ENCODE peak calls at places on chromosomes 16 and 17, in six cellular contexts. E is hypothalamus, W is GM04504, S is smooth muscle cell of the brain vasculature, O is heart right ventricle, M is RCC 7860. P is an unnamed sample.

GRCh38 chr17:64002658-64003525 is 4.7 kb downstream of the PRR29 start:
- DNase-seq in E (no peak), W (no peak), S (no peak), O (no peak), M (no peak), P (peak)

GRCh38 chr16:3459401-3460090 is 16.1 kb downstream of the NAA60 start:
- DNase-seq in E (no peak), W (no peak), S (no peak), O (no peak), M (no peak), P (no peak)

GRCh38 chr17:8581002-8581658 is 49.4 kb downstream of the MYH10 start:
- DNase-seq in E (no peak), W (no peak), S (no peak), O (no peak), M (no peak), P (no peak)

GRCh38 chr17:58049533-58049932 is 33.7 kb upstream of the DYNLL2 start:
- DNase-seq in E (no peak), W (no peak), S (no peak), O (no peak), M (no peak), P (no peak)

GRCh38 chr17:14295676-14296075 is 5.2 kb upstream of the HS3ST3B1 start:
- DNase-seq in E (no peak), W (no peak), S (no peak), O (no peak), M (no peak), P (no peak)

GRCh38 chr16:88274847-88275246 is 107.9 kb upstream of the ZNF469 start:
- DNase-seq in E (no peak), W (no peak), S (no peak), O (no peak), M (no peak), P (no peak)

GRCh38 chr16:28202147-28202746 is 9.5 kb downstream of the XPO6 start:
- DNase-seq in E (no peak), W (no peak), S (no peak), O (no peak), M (no peak), P (no peak)

GRCh38 chr16:10552998-10553491 is 27.4 kb downstream of the EMP2 start:
- DNase-seq in E (no peak), W (no peak), S (no peak), O (peak), M (no peak), P (peak)

GRCh38 chr17:63042443-63042842 is 76.4 kb downstream of the TANC2 start:
- DNase-seq in E (no peak), W (no peak), S (no peak), O (no peak), M (no peak), P (no peak)

GRCh38 chr17:81008140-81008539 is 16.5 kb downstream of the CHMP6 start:
- DNase-seq in E (no peak), W (no peak), S (no peak), O (no peak), M (no peak), P (no peak)

GRCh38 chr17:61454095-61454931 is 2.1 kb downstream of the TBX4 start:
- DNase-seq in E (no peak), W (no peak), S (no peak), O (no peak), M (no peak), P (peak)

GRCh38 chr17:143785-144281 is 6.5 kb downstream of the SCGB1C2 start:
- DNase-seq in E (peak), W (peak), S (peak), O (peak), M (peak), P (peak)

GRCh38 chr17:76969598-76970172 is 101.5 kb downstream of the MGAT5B start:
- DNase-seq in E (no peak), W (no peak), S (no peak), O (no peak), M (no peak), P (no peak)

GRCh38 chr16:20084624-20085226 is 11.0 kb upstream of the GPR139 start:
- DNase-seq in E (no peak), W (no peak), S (no peak), O (no peak), M (no peak), P (no peak)

GRCh38 chr16:67641779-67642708 is 2.9 kb upstream of the CARMIL2 start:
- DNase-seq in E (peak), W (no peak), S (no peak), O (peak), M (no peak), P (no peak)

GRCh38 chr17:76408037-76408849 is 23.8 kb downstream of the SPHK1 start:
- DNase-seq in E (no peak), W (no peak), S (no peak), O (peak), M (peak), P (no peak)

GRCh38 chr16:88649924-88650748 is 717 bp downstream of the CYBA start:
- DNase-seq in E (no peak), W (no peak), S (no peak), O (peak), M (peak), P (peak)

GRCh38 chr16:57061084-57061905 is 31.1 kb upstream of the CPNE2 start:
- DNase-seq in E (no peak), W (peak), S (no peak), O (peak), M (no peak), P (peak)

GRCh38 chr16:2473425-2473926 is 1.5 kb upstream of the TBC1D24 start:
- DNase-seq in E (no peak), W (no peak), S (no peak), O (no peak), M (peak), P (no peak)

GRCh38 chr17:15154618-15155017 is 110.5 kb downstream of the PMP22 start:
- DNase-seq in E (no peak), W (no peak), S (no peak), O (no peak), M (no peak), P (no peak)

GRCh38 chr17:71902931-71903506 is 217.8 kb upstream of the SOX9 start:
- DNase-seq in E (no peak), W (no peak), S (no peak), O (no peak), M (no peak), P (no peak)

GRCh38 chr16:30349695-30350094 is 5.4 kb downstream of the CD2BP2 start:
- DNase-seq in E (no peak), W (no peak), S (no peak), O (no peak), M (no peak), P (no peak)

GRCh38 chr16:74141015-74141414 is 155.6 kb upstream of the PSMD7 start:
- DNase-seq in E (no peak), W (no peak), S (no peak), O (no peak), M (no peak), P (no peak)

GRCh38 chr17:61284174-61284573 is 115.5 kb upstream of the TBX2 start:
- DNase-seq in E (no peak), W (peak), S (no peak), O (no peak), M (peak), P (no peak)

GRCh38 chr16:50884066-50884860 is 142.4 kb downstream of the CYLD start:
- DNase-seq in E (no peak), W (no peak), S (no peak), O (no peak), M (no peak), P (peak)

GRCh38 chr17:15319461-15319860 is 21.9 kb downstream of the TEKT3 start:
- DNase-seq in E (no peak), W (no peak), S (no peak), O (no peak), M (no peak), P (no peak)

GRCh38 chr17:4903051-4903818 is at the start of gene CHRNE:
- DNase-seq in E (no peak), W (peak), S (peak), O (no peak), M (peak), P (peak)

GRCh38 chr16:4360538-4361021 is 9.5 kb upstream of the PAM16 start:
- DNase-seq in E (no peak), W (no peak), S (no peak), O (peak), M (no peak), P (no peak)

GRCh38 chr16:55184619-55185018 is 139.4 kb upstream of the IRX6 start:
- DNase-seq in E (no peak), W (no peak), S (no peak), O (no peak), M (no peak), P (no peak)

GRCh38 chr17:81429813-81430510 is 34.7 kb downstream of the BAHCC1 start:
- DNase-seq in E (no peak), W (no peak), S (no peak), O (peak), M (no peak), P (no peak)

GRCh38 chr17:32503251-32504165 is 16.7 kb downstream of the CDK5R1 start:
- DNase-seq in E (no peak), W (no peak), S (no peak), O (no peak), M (peak), P (no peak)

GRCh38 chr17:42272162-42272561 is 4.0 kb downstream of the STAT5B start:
- DNase-seq in E (no peak), W (no peak), S (no peak), O (no peak), M (no peak), P (no peak)

GRCh38 chr16:87597324-87597830 is 4.9 kb upstream of the JPH3 start:
- DNase-seq in E (no peak), W (no peak), S (no peak), O (no peak), M (no peak), P (no peak)

GRCh38 chr16:75251280-75252048 is at the start of gene BCAR1:
- DNase-seq in E (peak), W (peak), S (peak), O (peak), M (peak), P (peak)

GRCh38 chr17:30274887-30275286 is 16.9 kb downstream of the BLMH start:
- DNase-seq in E (no peak), W (no peak), S (no peak), O (no peak), M (peak), P (no peak)

GRCh38 chr16:87236516-87237115 is 80.6 kb downstream of the C16orf95 start:
- DNase-seq in E (no peak), W (no peak), S (no peak), O (no peak), M (no peak), P (no peak)

GRCh38 chr16:53782148-53782547 is 78.2 kb downstream of the FTO start:
- DNase-seq in E (no peak), W (no peak), S (no peak), O (no peak), M (peak), P (no peak)

GRCh38 chr16:66701061-66701460 is 4.5 kb upstream of the CMTM4 start:
- DNase-seq in E (no peak), W (no peak), S (no peak), O (no peak), M (no peak), P (no peak)

GRCh38 chr17:7644768-7645167 is 6.0 kb upstream of the ATP1B2 start:
- DNase-seq in E (no peak), W (no peak), S (no peak), O (no peak), M (no peak), P (no peak)

GRCh38 chr17:70905796-70906195 is 736.5 kb downstream of the KCNJ2 start:
- DNase-seq in E (no peak), W (peak), S (peak), O (peak), M (peak), P (peak)